ENCODE peak calls at places on chromosomes 3 and 15, in nine cellular contexts. One of them, this sample, is unnamed.

GRCh38 chr3:107082527-107082926 is 294.7 kb upstream of the CCDC54 start:
- DNase-seq in ovary: no peak
- DNase-seq in transverse colon: no peak
- DNase-seq in left ventricle myocardium inferior: no peak
- DNase-seq in uterus: no peak
- DNase-seq in upper lobe of left lung: no peak
- DNase-seq in fibroblast of lung: peak; percentile 13
- DNase-seq in cardiac muscle cell: no peak
- DNase-seq in SK-N-SH: no peak
- DNase-seq in this sample: no peak

GRCh38 chr3:121362035-121362734 is 183.6 kb downstream of the POLQ start:
- DNase-seq in ovary: no peak
- DNase-seq in transverse colon: no peak
- DNase-seq in left ventricle myocardium inferior: no peak
- DNase-seq in uterus: no peak
- DNase-seq in upper lobe of left lung: no peak
- DNase-seq in fibroblast of lung: no peak
- DNase-seq in cardiac muscle cell: no peak
- DNase-seq in SK-N-SH: no peak
- DNase-seq in this sample: no peak

GRCh38 chr3:194375473-194375872 is 5.9 kb upstream of the LRRC15 start:
- DNase-seq in ovary: no peak
- DNase-seq in transverse colon: no peak
- DNase-seq in left ventricle myocardium inferior: no peak
- DNase-seq in uterus: no peak
- DNase-seq in upper lobe of left lung: no peak
- DNase-seq in fibroblast of lung: no peak
- DNase-seq in cardiac muscle cell: no peak
- DNase-seq in SK-N-SH: no peak
- DNase-seq in this sample: no peak

GRCh38 chr15:98943609-98944111 is 63.9 kb downstream of the PGPEP1L start:
- DNase-seq in ovary: no peak
- DNase-seq in transverse colon: peak; percentile 37
- DNase-seq in left ventricle myocardium inferior: peak; percentile 60
- DNase-seq in uterus: peak; percentile 64
- DNase-seq in upper lobe of left lung: no peak
- DNase-seq in fibroblast of lung: peak; percentile 38
- DNase-seq in cardiac muscle cell: no peak
- DNase-seq in SK-N-SH: no peak
- DNase-seq in this sample: no peak

GRCh38 chr3:184788751-184789150 is 23.2 kb upstream of the VPS8 start:
- DNase-seq in ovary: no peak
- DNase-seq in transverse colon: no peak
- DNase-seq in left ventricle myocardium inferior: no peak
- DNase-seq in uterus: no peak
- DNase-seq in upper lobe of left lung: no peak
- DNase-seq in fibroblast of lung: peak; percentile 42
- DNase-seq in cardiac muscle cell: no peak
- DNase-seq in SK-N-SH: peak; percentile 8
- DNase-seq in this sample: no peak

GRCh38 chr15:85771781-85772445 is 22.8 kb downstream of the KLHL25 start:
- DNase-seq in ovary: peak; percentile 60
- DNase-seq in transverse colon: peak; percentile 26
- DNase-seq in left ventricle myocardium inferior: no peak
- DNase-seq in uterus: peak; percentile 70
- DNase-seq in upper lobe of left lung: peak; percentile 79
- DNase-seq in fibroblast of lung: peak; percentile 33
- DNase-seq in cardiac muscle cell: no peak
- DNase-seq in SK-N-SH: no peak
- DNase-seq in this sample: peak; percentile 52

GRCh38 chr3:191460360-191460759 is 603 bp upstream of the PYDC2 start:
- DNase-seq in ovary: no peak
- DNase-seq in transverse colon: no peak
- DNase-seq in left ventricle myocardium inferior: no peak
- DNase-seq in uterus: no peak
- DNase-seq in upper lobe of left lung: no peak
- DNase-seq in fibroblast of lung: no peak
- DNase-seq in cardiac muscle cell: no peak
- DNase-seq in SK-N-SH: no peak
- DNase-seq in this sample: no peak

GRCh38 chr15:26126070-26126469 is 262.9 kb upstream of the ATP10A start:
- DNase-seq in ovary: no peak
- DNase-seq in transverse colon: no peak
- DNase-seq in left ventricle myocardium inferior: peak; percentile 30
- DNase-seq in uterus: no peak
- DNase-seq in upper lobe of left lung: no peak
- DNase-seq in fibroblast of lung: no peak
- DNase-seq in cardiac muscle cell: no peak
- DNase-seq in SK-N-SH: no peak
- DNase-seq in this sample: no peak

GRCh38 chr15:58357529-58358476 is 74.0 kb upstream of the LIPC start:
- DNase-seq in ovary: no peak
- DNase-seq in transverse colon: no peak
- DNase-seq in left ventricle myocardium inferior: no peak
- DNase-seq in uterus: no peak
- DNase-seq in upper lobe of left lung: no peak
- DNase-seq in fibroblast of lung: peak; percentile 38
- DNase-seq in cardiac muscle cell: no peak
- DNase-seq in SK-N-SH: no peak
- DNase-seq in this sample: no peak

GRCh38 chr3:161175506-161175905 is 45.6 kb upstream of the NMD3 start:
- DNase-seq in ovary: no peak
- DNase-seq in transverse colon: no peak
- DNase-seq in left ventricle myocardium inferior: no peak
- DNase-seq in uterus: no peak
- DNase-seq in upper lobe of left lung: no peak
- DNase-seq in fibroblast of lung: no peak
- DNase-seq in cardiac muscle cell: no peak
- DNase-seq in SK-N-SH: no peak
- DNase-seq in this sample: no peak

GRCh38 chr3:113534365-113534764 is 2.0 kb downstream of the SIDT1 start:
- DNase-seq in ovary: no peak
- DNase-seq in transverse colon: no peak
- DNase-seq in left ventricle myocardium inferior: no peak
- DNase-seq in uterus: no peak
- DNase-seq in upper lobe of left lung: no peak
- DNase-seq in fibroblast of lung: no peak
- DNase-seq in cardiac muscle cell: no peak
- DNase-seq in SK-N-SH: no peak
- DNase-seq in this sample: no peak

GRCh38 chr3:141539441-141540187 is 52.8 kb downstream of the RASA2 start:
- DNase-seq in ovary: no peak
- DNase-seq in transverse colon: no peak
- DNase-seq in left ventricle myocardium inferior: no peak
- DNase-seq in uterus: no peak
- DNase-seq in upper lobe of left lung: no peak
- DNase-seq in fibroblast of lung: peak; percentile 69
- DNase-seq in cardiac muscle cell: no peak
- DNase-seq in SK-N-SH: no peak
- DNase-seq in this sample: no peak

GRCh38 chr3:172982731-172983364 is 158.2 kb downstream of the SPATA16 start:
- DNase-seq in ovary: no peak
- DNase-seq in transverse colon: no peak
- DNase-seq in left ventricle myocardium inferior: no peak
- DNase-seq in uterus: no peak
- DNase-seq in upper lobe of left lung: no peak
- DNase-seq in fibroblast of lung: no peak
- DNase-seq in cardiac muscle cell: peak; percentile 35
- DNase-seq in SK-N-SH: peak; percentile 37
- DNase-seq in this sample: no peak

GRCh38 chr3:28186748-28187147 is 54.7 kb upstream of the CMC1 start:
- DNase-seq in ovary: no peak
- DNase-seq in transverse colon: no peak
- DNase-seq in left ventricle myocardium inferior: no peak
- DNase-seq in uterus: no peak
- DNase-seq in upper lobe of left lung: no peak
- DNase-seq in fibroblast of lung: no peak
- DNase-seq in cardiac muscle cell: no peak
- DNase-seq in SK-N-SH: no peak
- DNase-seq in this sample: no peak

GRCh38 chr3:53255360-53255774 is 455 bp downstream of the TKT start:
- DNase-seq in ovary: peak; percentile 23
- DNase-seq in transverse colon: peak; percentile 37
- DNase-seq in left ventricle myocardium inferior: peak; percentile 30
- DNase-seq in uterus: no peak
- DNase-seq in upper lobe of left lung: no peak
- DNase-seq in fibroblast of lung: peak; percentile 23
- DNase-seq in cardiac muscle cell: no peak
- DNase-seq in SK-N-SH: no peak
- DNase-seq in this sample: peak; percentile 33

GRCh38 chr3:45426161-45426560 is 37.8 kb downstream of the LARS2 start:
- DNase-seq in ovary: no peak
- DNase-seq in transverse colon: no peak
- DNase-seq in left ventricle myocardium inferior: no peak
- DNase-seq in uterus: no peak
- DNase-seq in upper lobe of left lung: peak; percentile 73
- DNase-seq in fibroblast of lung: no peak
- DNase-seq in cardiac muscle cell: peak; percentile 84
- DNase-seq in SK-N-SH: no peak
- DNase-seq in this sample: no peak

GRCh38 chr3:124248471-124249028 is 256.6 kb upstream of the ROPN1 start:
- DNase-seq in ovary: no peak
- DNase-seq in transverse colon: peak; percentile 82
- DNase-seq in left ventricle myocardium inferior: peak; percentile 54
- DNase-seq in uterus: peak; percentile 73
- DNase-seq in upper lobe of left lung: peak; percentile 30
- DNase-seq in fibroblast of lung: peak; percentile 93
- DNase-seq in cardiac muscle cell: no peak
- DNase-seq in SK-N-SH: peak; percentile 52
- DNase-seq in this sample: peak; percentile 75

DNA sequence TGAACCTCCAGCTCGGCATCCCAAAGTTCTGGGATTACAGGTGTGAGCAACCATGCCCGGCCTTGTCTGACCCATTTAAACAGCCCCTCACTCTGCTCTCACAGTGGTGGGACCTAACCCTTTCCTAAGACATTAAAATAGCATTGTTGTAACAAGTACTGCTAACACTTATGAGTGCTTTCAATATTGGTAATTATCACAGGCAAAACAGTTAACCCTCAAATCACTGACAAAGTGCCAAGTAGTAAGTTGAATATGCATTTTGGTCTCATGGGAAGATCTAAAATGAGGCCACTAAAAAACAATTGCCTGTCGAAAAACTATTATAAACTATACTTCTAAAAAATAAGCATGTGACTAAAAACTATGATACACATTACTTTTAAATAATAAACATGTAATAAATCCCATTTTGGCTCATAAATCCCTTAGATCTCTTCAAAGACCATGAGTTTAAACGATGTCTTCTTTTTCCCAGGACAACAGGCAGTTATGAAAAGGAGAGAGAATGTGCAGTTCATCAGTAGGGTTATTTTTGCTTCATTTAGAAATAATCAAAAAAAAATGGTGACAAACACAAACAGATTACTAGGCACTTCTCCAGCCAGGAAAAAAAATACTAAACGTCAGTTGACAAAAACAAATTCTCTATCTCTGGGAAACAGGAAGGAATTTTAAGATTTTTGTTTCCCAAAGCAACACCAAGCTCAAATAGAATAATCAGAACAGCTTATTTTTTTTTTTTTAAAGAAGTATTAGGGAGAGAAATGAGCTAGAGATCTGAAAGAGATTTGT is 95.4 kb downstream of the RFTN1 start:
- DNase-seq in ovary: no peak
- DNase-seq in transverse colon: no peak
- DNase-seq in left ventricle myocardium inferior: no peak
- DNase-seq in uterus: no peak
- DNase-seq in upper lobe of left lung: no peak
- DNase-seq in fibroblast of lung: no peak
- DNase-seq in cardiac muscle cell: no peak
- DNase-seq in SK-N-SH: no peak
- DNase-seq in this sample: no peak
- H3K27ac ChIP-seq in ovary: no peak overlapping the region
- H3K27ac ChIP-seq in transverse colon: peak overlapping the region; percentile 51
- H3K27ac ChIP-seq in left ventricle myocardium inferior: peak overlapping the region; percentile 62
- H3K27ac ChIP-seq in uterus: peak overlapping the region; percentile 46
- H3K27ac ChIP-seq in upper lobe of left lung: peak overlapping the region; percentile 46
- H3K27ac ChIP-seq in fibroblast of lung: no peak overlapping the region
- H3K27ac ChIP-seq in cardiac muscle cell: no peak overlapping the region
- H3K27ac ChIP-seq in SK-N-SH: no peak overlapping the region
- H3K27ac ChIP-seq in this sample: peak overlapping the region; percentile 34

DNA sequence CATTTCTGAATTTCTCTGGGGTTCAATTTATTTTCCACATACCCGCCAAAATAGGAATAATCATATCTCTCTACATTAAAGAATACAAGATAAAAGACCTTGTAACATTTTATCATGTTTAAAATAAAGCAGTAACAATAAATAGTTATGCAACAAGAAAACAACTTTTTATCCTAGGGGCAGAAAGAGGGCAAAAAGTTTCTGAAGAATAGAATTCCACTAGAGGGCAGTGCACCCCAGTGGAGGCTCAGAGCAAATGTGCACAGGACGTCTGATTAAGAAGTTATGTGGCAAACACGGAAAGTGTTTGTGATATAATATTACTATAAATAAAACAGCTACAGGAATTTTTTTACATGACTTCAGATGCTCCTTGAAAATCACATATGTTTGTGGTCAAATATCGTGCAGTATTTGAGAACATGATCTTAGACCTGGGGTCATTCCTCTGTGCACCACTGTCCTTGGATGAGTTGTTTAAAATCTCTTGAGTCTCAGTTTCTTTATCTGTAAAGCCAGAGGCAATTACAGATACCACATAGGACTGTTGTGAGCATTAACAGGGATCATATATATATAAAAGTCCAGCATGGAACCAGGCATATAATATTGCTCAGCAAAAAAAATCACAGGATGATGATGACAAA is 13.2 kb upstream of the PIK3R4 start:
- DNase-seq in ovary: peak; percentile 14
- DNase-seq in transverse colon: peak; percentile 60
- DNase-seq in left ventricle myocardium inferior: no peak
- DNase-seq in uterus: no peak
- DNase-seq in upper lobe of left lung: peak; percentile 60
- DNase-seq in fibroblast of lung: peak; percentile 33
- DNase-seq in cardiac muscle cell: peak; percentile 71
- DNase-seq in SK-N-SH: peak; percentile 55
- DNase-seq in this sample: peak; percentile 72
- TF ChIP-seq CTCF in ovary: peak; percentile 57
- TF ChIP-seq CTCF in transverse colon: peak; percentile 78
- TF ChIP-seq CTCF in left ventricle myocardium inferior: peak; percentile 88
- TF ChIP-seq CTCF in uterus: peak; percentile 62
- TF ChIP-seq CTCF in upper lobe of left lung: peak; percentile 73
- TF ChIP-seq CTCF in fibroblast of lung: peak; percentile 79
- TF ChIP-seq CTCF in cardiac muscle cell: peak; percentile 76
- TF ChIP-seq CTCF in SK-N-SH: peak; percentile 90
- TF ChIP-seq CTCF in this sample: peak; percentile 77

GRCh38 chr15:95325763-95326688 is 1004.5 kb upstream of the NR2F2 start:
- DNase-seq in ovary: peak; percentile 80
- DNase-seq in transverse colon: no peak
- DNase-seq in left ventricle myocardium inferior: no peak
- DNase-seq in uterus: peak; percentile 69
- DNase-seq in upper lobe of left lung: no peak
- DNase-seq in fibroblast of lung: peak; percentile 25
- DNase-seq in cardiac muscle cell: peak; percentile 1
- DNase-seq in SK-N-SH: no peak
- DNase-seq in this sample: no peak
- H3K27ac ChIP-seq in ovary: peak overlapping the region; percentile 98
- H3K27ac ChIP-seq in transverse colon: peak overlapping the region; percentile 49
- H3K27ac ChIP-seq in left ventricle myocardium inferior: peak overlapping the region; percentile 85
- H3K27ac ChIP-seq in uterus: peak overlapping the region; percentile 92
- H3K27ac ChIP-seq in upper lobe of left lung: peak overlapping the region; percentile 18
- H3K27ac ChIP-seq in fibroblast of lung: no peak overlapping the region
- H3K27ac ChIP-seq in cardiac muscle cell: no peak overlapping the region
- H3K27ac ChIP-seq in SK-N-SH: no peak overlapping the region
- H3K27ac ChIP-seq in this sample: peak overlapping the region; percentile 72

GRCh38 chr3:77935418-77935817 is 895.5 kb downstream of the ROBO2 start:
- DNase-seq in ovary: no peak
- DNase-seq in transverse colon: no peak
- DNase-seq in left ventricle myocardium inferior: no peak
- DNase-seq in uterus: no peak
- DNase-seq in upper lobe of left lung: no peak
- DNase-seq in fibroblast of lung: peak; percentile 2
- DNase-seq in cardiac muscle cell: no peak
- DNase-seq in SK-N-SH: no peak
- DNase-seq in this sample: no peak

GRCh38 chr3:77931272-77932009 is 891.5 kb downstream of the ROBO2 start:
- DNase-seq in ovary: peak; percentile 24
- DNase-seq in transverse colon: no peak
- DNase-seq in left ventricle myocardium inferior: no peak
- DNase-seq in uterus: no peak
- DNase-seq in upper lobe of left lung: no peak
- DNase-seq in fibroblast of lung: peak; percentile 6
- DNase-seq in cardiac muscle cell: no peak
- DNase-seq in SK-N-SH: peak; percentile 1
- DNase-seq in this sample: no peak
- TF ChIP-seq CTCF in ovary: no peak
- TF ChIP-seq CTCF in transverse colon: no peak
- TF ChIP-seq CTCF in left ventricle myocardium inferior: no peak
- TF ChIP-seq CTCF in uterus: no peak
- TF ChIP-seq CTCF in upper lobe of left lung: no peak
- TF ChIP-seq CTCF in fibroblast of lung: no peak
- TF ChIP-seq CTCF in cardiac muscle cell: no peak
- TF ChIP-seq CTCF in SK-N-SH: no peak
- TF ChIP-seq CTCF in this sample: no peak